ENCODE peak calls at places on chromosomes 7 and 10, in eight cellular contexts. Q is mesenchymal stem cell, T is kidney epithelial cell, H is tibial artery, B is endothelial cell of umbilical vein, M is lung, L is lower lobe of right lung, R is A549. U is an unnamed sample.

GRCh38 chr10:24299587-24300258 is 90.8 kb downstream of the KIAA1217 start:
- DNase-seq in L (no peak), Q (peak), M (no peak), B (no peak), R (no peak), H (no peak), T (peak), U (no peak)

GRCh38 chr7:133293390-133294110 is 40.7 kb downstream of the EXOC4 start:
- DNase-seq in R (no peak), M (no peak), L (no peak), Q (no peak), T (no peak), B (no peak), H (no peak), U (no peak)

GRCh38 chr10:79226391-79227245 is 120.7 kb upstream of the PPIF start:
- DNase-seq in B (no peak), M (no peak), T (no peak), L (no peak), H (no peak), Q (no peak), R (no peak), U (no peak)

GRCh38 chr7:105794741-105795729 is 81.4 kb downstream of the ATXN7L1 start:
- DNase-seq in B (peak), L (no peak), Q (peak), M (no peak), T (no peak), H (no peak), R (no peak), U (peak)

GRCh38 chr10:78416031-78416800 is 382.6 kb downstream of the RPS24 start:
- DNase-seq in L (no peak), M (no peak), B (peak), T (peak), Q (peak), R (no peak), H (no peak), U (peak)

GRCh38 chr10:131947631-131948347 is 33.9 kb downstream of the BNIP3 start:
- DNase-seq in Q (peak), T (peak), M (no peak), B (peak), H (no peak), L (no peak), R (no peak), U (peak)

GRCh38 chr10:17512341-17513001 is 58.1 kb upstream of the ST8SIA6 start:
- DNase-seq in B (peak), Q (peak), R (peak), L (no peak), H (peak), M (no peak), T (peak), U (peak)

GRCh38 chr10:14032406-14032998 is 298.2 kb downstream of the FRMD4A start:
- DNase-seq in T (no peak), R (no peak), H (no peak), B (peak), L (peak), M (no peak), Q (no peak), U (no peak)

GRCh38 chr10:75431180-75432111 is at the start of gene LRMDA:
- DNase-seq in B (no peak), T (no peak), H (peak), L (peak), Q (peak), R (peak), M (peak), U (no peak)

GRCh38 chr7:75989726-75990388 is 4.5 kb downstream of the TMEM120A start:
- DNase-seq in T (no peak), L (peak), B (no peak), H (peak), Q (peak), M (no peak), R (no peak), U (no peak)

GRCh38 chr10:112288526-112288925 is 5.3 kb downstream of the TECTB start:
- DNase-seq in M (no peak), B (no peak), T (no peak), R (no peak), H (no peak), Q (no peak), L (no peak), U (no peak)

GRCh38 chr10:96919785-96920425 is 87.8 kb downstream of the LCOR start:
- DNase-seq in R (no peak), H (no peak), M (no peak), L (no peak), Q (no peak), T (no peak), B (no peak), U (peak)

DNA sequence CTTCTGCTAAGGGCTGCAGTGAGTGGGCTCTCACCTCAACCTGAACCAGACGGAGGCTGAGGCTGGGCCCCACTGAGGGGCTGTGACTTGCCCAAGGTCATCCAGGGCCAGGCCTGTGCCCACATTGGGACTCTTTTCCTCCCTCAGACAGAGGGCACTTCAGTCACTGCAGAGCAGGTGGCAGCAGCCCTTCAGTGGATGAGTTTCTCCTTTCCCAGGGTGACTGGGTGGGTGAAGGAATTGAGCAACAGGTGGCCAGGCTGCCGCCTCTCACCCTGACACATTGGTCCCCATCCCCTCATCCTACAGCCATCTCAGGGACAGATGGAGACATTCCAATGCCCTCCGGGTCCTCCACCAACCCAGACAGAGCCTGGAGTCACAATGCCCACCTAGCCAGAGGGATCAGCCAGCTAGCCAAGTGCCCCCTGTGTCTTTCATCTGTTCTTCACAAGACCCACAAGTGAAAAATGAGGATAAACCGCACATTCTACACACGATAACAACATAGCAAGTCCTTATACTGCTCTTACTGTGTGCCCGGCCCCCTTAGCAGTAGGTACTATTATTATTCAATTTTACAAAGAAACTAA is 1.8 kb upstream of the SLC18A3 start:
- DNase-seq in R (no peak), L (no peak), H (no peak), B (no peak), T (no peak), M (no peak), Q (no peak), U (no peak)
- H3K4me3 ChIP-seq in R (no peak), L (no peak), H (no peak), B (no peak), T (no peak), M (no peak), Q (no peak), U (no peak)

GRCh38 chr10:87866575-87866974 is 3.1 kb downstream of the PTEN start:
- DNase-seq in B (peak), M (no peak), R (no peak), Q (no peak), H (no peak), T (no peak), L (no peak), U (no peak)
- H3K4me3 ChIP-seq in B (peak), M (no peak), R (peak), Q (no peak), H (peak), T (peak), L (peak), U (peak)

DNA sequence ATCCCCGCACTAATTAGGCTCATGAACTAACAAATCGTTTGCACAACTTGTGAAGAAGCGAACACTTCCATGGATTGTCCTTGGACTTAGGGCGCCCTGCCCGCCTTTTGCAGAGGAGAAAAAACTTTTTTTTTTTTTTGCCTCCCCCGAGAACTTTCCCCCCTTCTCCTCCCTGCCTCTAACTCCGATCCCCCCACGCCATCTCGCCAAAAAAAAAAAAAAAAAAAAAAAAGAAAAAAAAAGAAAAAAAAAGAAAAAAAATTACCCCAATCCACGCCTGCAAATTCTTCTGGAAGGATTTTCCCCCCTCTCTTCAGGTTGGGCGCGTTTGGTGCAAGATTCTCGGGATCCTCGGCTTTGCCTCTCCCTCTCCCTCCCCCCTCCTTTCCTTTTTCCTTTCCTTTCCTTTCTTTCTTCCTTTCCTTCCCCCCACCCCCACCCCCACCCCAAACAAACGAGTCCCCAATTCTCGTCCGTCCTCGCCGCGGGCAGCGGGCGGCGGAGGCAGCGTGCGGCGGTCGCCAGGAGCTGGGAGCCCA is at the start of gene EMX2:
- DNase-seq in Q (no peak), L (no peak), B (no peak), H (no peak), M (no peak), T (no peak), R (no peak), U (no peak)
- H3K4me3 ChIP-seq in Q (no peak), L (peak), B (no peak), H (peak), M (no peak), T (peak), R (peak), U (peak)

DNA sequence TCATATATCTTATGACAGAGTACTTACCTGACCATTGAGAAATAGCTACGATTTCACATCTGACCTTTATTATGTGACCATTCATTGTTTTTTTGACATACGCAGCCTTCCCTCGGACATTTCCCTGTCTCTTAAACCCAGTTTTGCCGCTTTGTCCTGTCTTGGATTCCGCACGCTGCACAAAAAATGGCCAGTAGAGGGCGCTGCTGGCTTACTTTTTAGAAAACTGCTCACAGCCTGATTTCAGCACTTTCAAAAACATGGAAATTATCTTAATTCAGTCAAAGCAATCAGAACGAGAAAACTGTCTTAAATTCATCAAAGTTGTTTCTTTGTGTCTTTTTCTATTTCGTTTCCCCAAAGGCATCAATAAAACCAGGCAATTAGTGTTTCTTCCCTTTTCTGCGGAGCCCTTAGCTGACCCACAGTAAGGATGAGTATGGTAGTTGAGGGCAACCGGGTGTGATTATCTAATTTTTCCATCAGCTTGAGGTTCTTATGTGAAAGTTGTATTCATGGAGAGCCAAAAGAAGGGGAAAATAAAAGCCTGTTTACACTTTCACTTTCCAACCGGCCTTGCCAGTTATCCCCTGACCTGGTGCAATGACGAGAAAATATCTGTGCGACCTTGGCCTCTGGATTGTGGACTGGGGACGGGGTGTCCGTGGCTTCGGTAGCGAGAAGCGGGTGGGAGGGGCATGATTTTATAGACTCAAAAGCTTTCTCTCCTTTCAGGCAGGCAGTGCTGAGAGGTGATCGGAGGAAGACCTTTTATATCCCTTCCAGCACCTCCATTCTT is 144.4 kb downstream of the DYNC1I1 start:
- DNase-seq in M (peak), H (peak), L (peak), B (peak), Q (peak), T (peak), R (peak), U (peak)
- H3K4me3 ChIP-seq in M (no peak), H (peak), L (peak), B (no peak), Q (no peak), T (no peak), R (no peak), U (no peak)

GRCh38 chr10:6333973-6334372 is 131.2 kb downstream of the PFKFB3 start:
- DNase-seq in T (no peak), M (no peak), H (no peak), L (no peak), B (no peak), Q (no peak), R (no peak), U (no peak)

GRCh38 chr10:6333086-6333485 is 130.4 kb downstream of the PFKFB3 start:
- DNase-seq in T (no peak), M (no peak), H (no peak), B (no peak), R (no peak), Q (no peak), L (no peak), U (no peak)

GRCh38 chr10:6327906-6328707 is 125.4 kb downstream of the PFKFB3 start:
- DNase-seq in R (no peak), L (no peak), H (no peak), B (no peak), T (no peak), M (no peak), Q (no peak), U (no peak)

GRCh38 chr10:6328708-6329423 is 126.1 kb downstream of the PFKFB3 start:
- DNase-seq in B (no peak), T (no peak), R (no peak), M (no peak), L (no peak), H (peak), Q (no peak), U (no peak)
- H3K4me3 ChIP-seq in B (no peak), T (no peak), R (no peak), M (no peak), L (no peak), H (no peak), Q (no peak), U (no peak)

GRCh38 chr10:132988988-132989387 is 46.6 kb upstream of the CFAP46 start:
- DNase-seq in M (no peak), Q (no peak), B (no peak), T (no peak), R (no peak), H (no peak), L (no peak), U (no peak)

GRCh38 chr10:132986978-132987377 is 44.6 kb upstream of the CFAP46 start:
- DNase-seq in Q (no peak), M (no peak), T (no peak), H (no peak), L (no peak), B (no peak), R (no peak), U (no peak)

GRCh38 chr10:132989476-132990415 is 47.4 kb upstream of the CFAP46 start:
- DNase-seq in M (no peak), L (peak), Q (no peak), H (no peak), R (no peak), T (no peak), B (no peak), U (no peak)

GRCh38 chr10:132986576-132986975 is 44.2 kb upstream of the CFAP46 start:
- DNase-seq in B (no peak), R (no peak), T (no peak), Q (no peak), L (peak), H (no peak), M (no peak), U (no peak)

DNA sequence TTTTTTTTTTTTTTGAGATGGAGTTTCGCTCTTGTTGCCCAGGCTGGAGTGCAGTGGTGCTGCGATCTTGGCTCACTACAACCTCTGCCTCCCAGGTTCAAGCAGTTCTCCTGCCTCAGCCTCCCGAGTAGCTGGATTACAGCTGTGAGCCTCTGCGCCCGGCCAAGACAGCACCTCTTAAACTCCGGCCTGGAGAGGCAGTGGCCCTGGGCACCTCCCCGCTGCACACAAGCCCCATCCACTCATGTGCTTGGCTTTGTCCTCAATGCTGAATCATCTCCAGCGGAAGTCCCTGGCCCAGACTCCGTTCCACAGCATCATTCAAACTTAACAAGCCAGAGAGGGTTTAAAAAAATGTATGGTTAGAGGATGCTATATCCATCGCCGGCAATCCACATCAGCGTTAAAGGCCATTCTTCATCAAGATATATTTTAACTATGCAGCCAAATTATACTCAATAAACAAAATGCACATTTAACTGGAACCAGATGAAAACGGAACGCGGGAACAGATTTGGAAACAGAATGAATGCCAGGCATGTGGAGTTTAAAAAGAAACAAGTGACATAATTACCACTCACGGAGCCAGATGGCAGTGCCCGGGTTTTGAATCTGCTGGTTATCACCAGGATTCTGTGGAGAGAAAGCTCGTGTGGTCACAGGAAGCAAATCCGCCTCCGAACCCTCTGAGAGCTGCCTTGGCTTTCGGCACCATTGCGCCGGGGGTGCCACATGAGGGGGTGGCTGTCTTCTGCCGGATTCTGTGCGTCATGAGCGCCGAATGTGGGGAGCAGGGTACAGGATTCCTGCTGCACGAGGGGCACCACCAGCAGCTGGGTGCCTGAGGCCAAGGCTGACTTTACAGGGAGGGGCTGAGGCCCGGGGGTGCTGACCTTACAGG is 45.6 kb upstream of the CFAP46 start:
- DNase-seq in L (peak), R (no peak), M (no peak), Q (no peak), T (no peak), B (no peak), H (peak), U (peak)
- H3K4me3 ChIP-seq in L (no peak), R (no peak), M (no peak), Q (no peak), T (no peak), B (no peak), H (peak), U (peak)

GRCh38 chr7:32762894-32763293 is 128.7 kb downstream of the KBTBD2 start:
- DNase-seq in T (no peak), L (no peak), H (no peak), B (no peak), Q (no peak), M (no peak), R (no peak), U (no peak)

GRCh38 chr7:32761451-32762320 is 129.9 kb downstream of the KBTBD2 start:
- DNase-seq in H (no peak), R (no peak), T (no peak), M (no peak), B (peak), Q (no peak), L (no peak), U (no peak)

GRCh38 chr7:32762321-32762669 is 129.3 kb downstream of the KBTBD2 start:
- DNase-seq in T (no peak), Q (no peak), L (no peak), H (no peak), M (no peak), R (no peak), B (peak), U (no peak)

GRCh38 chr7:32765185-32765584 is 126.4 kb downstream of the KBTBD2 start:
- DNase-seq in L (no peak), B (no peak), R (no peak), T (no peak), Q (no peak), H (no peak), M (no peak), U (no peak)
- H3K4me3 ChIP-seq in L (no peak), B (no peak), R (no peak), T (no peak), Q (no peak), H (no peak), M (no peak), U (no peak)